ENCODE peak calls at places on chromosomes 6 and 20, in seven cellular contexts. V is lung, E is heart right ventricle, D is AG04449, K is foreskin fibroblast, R is mucosa of descending colon, A is ovary. I is an unnamed sample.
A peak's percentile ranks its signal among the peaks of the same experiment; 100 is the strongest.

GRCh38 chr6:145875496-145876244 is 61.1 kb upstream of the FBXO30 start:
- DNase-seq in A (no peak), V (no peak), E (no peak), D (no peak), K (no peak), R (no peak), I (no peak)

GRCh38 chr6:38027685-38028373 is 208.3 kb downstream of the ZFAND3 start:
- DNase-seq in D (no peak), E (no peak), V (no peak), R (no peak), K (no peak), A (no peak), I (no peak)

GRCh38 chr6:160330621-160331020 is 17.6 kb upstream of the SLC22A3 start:
- DNase-seq in E (no peak), D (no peak), R (no peak), K (no peak), V (no peak), A (no peak), I (no peak)

GRCh38 chr6:169158182-169158573 is 95.5 kb downstream of the THBS2 start:
- DNase-seq in A (peak; percentile 93), D (no peak), V (peak; percentile 29), K (no peak), R (peak; percentile 50), E (peak; percentile 70), I (no peak)

GRCh38 chr20:20859510-20859909 is 147.1 kb upstream of the RALGAPA2 start:
- DNase-seq in V (no peak), A (no peak), R (no peak), E (no peak), D (no peak), K (no peak), I (no peak)

GRCh38 chr6:142537612-142538478 is 236.0 kb downstream of the ADGRG6 start:
- DNase-seq in D (no peak), E (no peak), K (no peak), V (no peak), R (no peak), A (no peak), I (no peak)

GRCh38 chr20:45515147-45515913 is at the start of gene SPINT3:
- DNase-seq in D (no peak), A (no peak), K (no peak), R (no peak), E (no peak), V (no peak), I (no peak)

GRCh38 chr20:61731363-61732181 is 334.1 kb downstream of the TAF4 start:
- DNase-seq in V (no peak), D (no peak), K (peak; percentile 34), A (no peak), E (no peak), R (no peak), I (no peak)

GRCh38 chr6:17032595-17033591 is 69.0 kb upstream of the STMND1 start:
- DNase-seq in V (peak; percentile 76), K (peak; percentile 92), A (peak; percentile 47), E (peak; percentile 67), D (peak; percentile 75), R (no peak), I (peak; percentile 89)

GRCh38 chr20:24586523-24586840 is 117.1 kb downstream of the SYNDIG1 start:
- DNase-seq in D (no peak), A (no peak), R (no peak), K (no peak), V (no peak), E (no peak), I (no peak)

GRCh38 chr20:2867081-2867860 is 6.0 kb upstream of the PTPRA start:
- DNase-seq in A (no peak), E (no peak), K (no peak), R (peak; percentile 59), D (no peak), V (no peak), I (no peak)

GRCh38 chr6:169999367-169999766 is 247.9 kb downstream of the ERMARD start:
- DNase-seq in V (no peak), A (no peak), D (no peak), R (no peak), E (no peak), K (no peak), I (no peak)

GRCh38 chr6:3473773-3474172 is 16.9 kb upstream of the SLC22A23 start:
- DNase-seq in R (no peak), E (no peak), D (no peak), A (no peak), K (no peak), V (no peak), I (peak; percentile 21)

GRCh38 chr6:1525364-1526038 is 84.2 kb upstream of the FOXC1 start:
- DNase-seq in V (no peak), D (no peak), R (no peak), A (no peak), E (no peak), K (peak; percentile 64), I (no peak)

GRCh38 chr6:142675925-142676324 is 269.1 kb downstream of the HIVEP2 start:
- DNase-seq in R (no peak), D (no peak), E (no peak), K (no peak), V (no peak), A (no peak), I (no peak)

GRCh38 chr6:32854376-32855178 is 585 bp downstream of the PSMB9 start:
- DNase-seq in A (peak; percentile 51), E (peak; percentile 68), D (no peak), R (peak; percentile 54), K (no peak), V (peak; percentile 48), I (no peak)

DNA sequence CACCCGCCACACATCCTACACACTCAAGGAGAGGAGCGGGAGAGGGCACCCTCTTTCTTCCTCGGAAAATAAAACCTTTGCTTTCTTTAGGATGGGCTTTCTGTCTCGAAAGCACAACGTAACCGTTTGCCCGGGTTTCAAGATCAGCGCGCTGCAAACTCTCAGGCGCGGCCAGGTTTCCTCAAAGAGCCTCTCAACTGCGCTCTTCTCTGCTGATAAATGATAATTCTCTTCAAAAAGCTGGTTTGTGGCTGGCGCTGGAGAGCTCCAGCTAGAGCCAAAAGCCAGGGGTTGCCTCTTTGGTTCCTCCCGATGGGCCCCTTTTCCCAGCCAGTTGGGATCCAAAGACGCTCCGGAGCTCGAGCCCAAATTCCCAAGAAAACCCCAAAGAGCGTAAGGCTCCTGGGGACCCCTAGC is 460 bp upstream of the PLCB1 start:
- DNase-seq in D (no peak), A (no peak), E (no peak), K (peak; percentile 47), R (no peak), V (no peak), I (no peak)
- H3K4me3 ChIP-seq in D (peak overlapping the region; percentile 76), A (peak overlapping the region; percentile 55), E (peak overlapping the region; percentile 95), K (peak overlapping the region; percentile 58), R (no peak overlapping the region), V (no peak overlapping the region), I (peak overlapping the region; percentile 68)

GRCh38 chr20:40986774-40987173 is 41.8 kb upstream of the TOP1 start:
- DNase-seq in A (no peak), R (no peak), V (no peak), D (no peak), K (no peak), E (no peak), I (no peak)
- TF ChIP-seq CTCF in A (no peak), R (no peak), V (no peak), D (no peak), K (no peak), E (no peak), I (no peak)

GRCh38 chr20:51440589-51440988 is 101.9 kb downstream of the NFATC2 start:
- DNase-seq in A (no peak), V (no peak), E (no peak), K (no peak), R (no peak), D (no peak), I (no peak)

GRCh38 chr20:51434556-51435256 is 107.8 kb downstream of the NFATC2 start:
- DNase-seq in R (no peak), D (peak; percentile 56), V (no peak), K (peak; percentile 76), A (no peak), E (no peak), I (no peak)

GRCh38 chr20:51437182-51437923 is 105.2 kb downstream of the NFATC2 start:
- DNase-seq in D (no peak), K (no peak), R (no peak), V (no peak), E (no peak), A (no peak), I (no peak)

GRCh38 chr20:51439160-51439689 is 103.3 kb downstream of the NFATC2 start:
- DNase-seq in D (no peak), R (no peak), A (no peak), E (no peak), V (no peak), K (no peak), I (no peak)

GRCh38 chr20:51438136-51438535 is 104.4 kb downstream of the NFATC2 start:
- DNase-seq in R (no peak), V (no peak), E (no peak), A (no peak), K (no peak), D (no peak), I (no peak)
- H3K4me3 ChIP-seq in R (no peak overlapping the region), V (no peak overlapping the region), E (no peak overlapping the region), A (no peak overlapping the region), K (no peak overlapping the region), D (no peak overlapping the region), I (no peak overlapping the region)

DNA sequence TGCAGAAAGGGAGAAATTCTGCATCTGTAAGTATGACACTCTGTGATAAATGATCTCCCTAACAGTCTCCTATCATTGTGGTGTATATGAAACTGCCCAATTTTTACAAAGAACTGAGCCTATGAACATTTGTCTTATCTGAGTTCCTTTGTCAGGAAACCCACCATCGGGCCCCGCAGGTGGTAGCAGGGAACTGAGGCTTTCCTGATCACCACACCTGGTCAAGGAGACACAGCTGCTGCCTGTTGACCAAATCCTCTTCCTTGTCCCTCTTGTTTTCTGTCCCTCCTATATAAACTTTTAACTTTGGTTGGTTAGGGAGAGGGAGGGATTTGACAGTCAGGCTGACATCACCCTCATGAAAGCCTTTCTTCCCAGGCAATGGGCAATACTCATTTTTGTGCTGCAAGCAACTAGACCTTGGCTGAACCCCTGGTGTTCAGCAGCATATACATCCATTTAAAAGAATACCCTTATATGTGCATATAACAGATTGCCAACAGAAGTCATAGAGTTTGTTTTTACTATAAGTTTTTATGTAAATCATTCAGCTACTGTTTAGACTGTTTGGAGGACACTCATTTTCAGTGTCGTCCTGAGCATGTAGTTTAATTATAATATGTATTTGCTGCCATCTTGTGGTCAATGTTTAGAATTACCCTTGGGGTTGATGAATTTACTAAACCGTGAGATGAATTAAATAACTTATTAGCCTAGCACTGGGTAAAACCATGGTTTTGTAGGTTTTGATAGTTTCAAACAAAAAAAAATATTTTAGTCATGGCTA is 17.0 kb downstream of the CRISP1 start:
- DNase-seq in E (no peak), D (peak; percentile 10), A (no peak), R (no peak), K (peak; percentile 0), V (no peak), I (peak; percentile 19)
- TF ChIP-seq CTCF in E (peak; percentile 65), D (peak; percentile 26), A (peak; percentile 24), R (peak; percentile 14), K (peak; percentile 40), V (peak; percentile 19), I (peak; percentile 22)

I was measured in HFF-Myc.